ENCODE peak calls at places on chromosomes 16 and 17, in six cellular contexts. G is heart left ventricle, Q is coronary artery, C is transverse colon, O is SK-N-SH, Y is spleen. A is an unnamed sample.

GRCh38 chr16:20897253-20897896 is 2.8 kb downstream of the DCUN1D3 start:
- DNase-seq in G (no peak), Q (no peak), C (no peak), O (no peak), Y (no peak), A (no peak)

GRCh38 chr17:13346996-13347762 is 254.6 kb downstream of the HS3ST3A1 start:
- DNase-seq in G (no peak), Q (no peak), C (no peak), O (no peak), Y (no peak), A (no peak)

GRCh38 chr16:72612271-72612670 is 435.7 kb downstream of the ZFHX3 start:
- DNase-seq in G (no peak), Q (no peak), C (no peak), O (no peak), Y (no peak), A (no peak)

GRCh38 chr17:40318835-40319332 is 9.9 kb downstream of the RARA start:
- DNase-seq in G (peak), Q (peak), C (no peak), O (peak), Y (peak), A (no peak)

GRCh38 chr16:49349446-49350168 is 24.0 kb upstream of the C16orf78 start:
- DNase-seq in G (no peak), Q (peak), C (no peak), O (no peak), Y (no peak), A (no peak)

GRCh38 chr17:4582101-4582501 is 2.2 kb upstream of the SMTNL2 start:
- DNase-seq in G (no peak), Q (no peak), C (no peak), O (no peak), Y (peak), A (no peak)

GRCh38 chr17:60960398-60961065 is 282.9 kb downstream of the BCAS3 start:
- DNase-seq in G (no peak), Q (no peak), C (no peak), O (no peak), Y (no peak), A (no peak)

GRCh38 chr17:35865412-35866355 is 3.0 kb downstream of the HEATR9 start:
- DNase-seq in G (no peak), Q (no peak), C (no peak), O (no peak), Y (no peak), A (no peak)

GRCh38 chr17:10091051-10091450 is 107.4 kb downstream of the GAS7 start:
- DNase-seq in G (no peak), Q (no peak), C (no peak), O (no peak), Y (no peak), A (no peak)

GRCh38 chr16:71762186-71762585 is 37.7 kb upstream of the PHLPP2 start:
- DNase-seq in G (no peak), Q (no peak), C (no peak), O (no peak), Y (no peak), A (no peak)

GRCh38 chr17:81040791-81041337 is 5.9 kb downstream of the BAIAP2 start:
- DNase-seq in G (no peak), Q (no peak), C (no peak), O (peak), Y (no peak), A (no peak)

GRCh38 chr17:41665566-41666335 is 22.9 kb upstream of the EIF1 start:
- DNase-seq in G (peak), Q (peak), C (peak), O (peak), Y (peak), A (peak)

GRCh38 chr17:39357488-39357887 is 43.9 kb downstream of the FBXL20 start:
- DNase-seq in G (no peak), Q (no peak), C (no peak), O (no peak), Y (no peak), A (no peak)

GRCh38 chr17:44830359-44831269 is 527 bp upstream of the GJC1 start:
- DNase-seq in G (peak), Q (no peak), C (peak), O (no peak), Y (peak), A (no peak)

GRCh38 chr17:64783556-64784352 is 121.6 kb upstream of the SMURF2 start:
- DNase-seq in G (no peak), Q (peak), C (no peak), O (no peak), Y (no peak), A (no peak)

GRCh38 chr16:22945361-22945760 is 131.4 kb downstream of the HS3ST2 start:
- DNase-seq in G (no peak), Q (no peak), C (no peak), O (no peak), Y (no peak), A (peak)

DNA sequence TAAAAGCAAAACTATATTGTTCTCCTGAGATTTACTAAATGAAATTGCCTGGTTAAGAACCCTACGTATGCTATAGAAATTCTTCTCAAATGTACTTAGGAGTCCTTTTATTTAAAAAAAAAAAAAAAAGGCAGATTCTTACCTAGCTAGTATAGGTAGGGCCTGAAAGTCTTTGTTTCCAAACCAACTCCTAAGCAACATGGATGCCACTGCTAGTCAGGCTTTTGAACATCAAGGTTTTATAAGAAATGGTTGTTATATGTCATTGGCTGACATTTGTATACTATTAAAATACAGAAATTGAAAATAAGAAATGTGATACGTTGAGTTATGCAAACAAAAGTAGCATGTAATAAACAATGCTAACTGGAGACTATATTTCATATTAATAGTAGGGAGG is 1.2 kb downstream of the EVI2A start:
- DNase-seq in G (no peak), Q (no peak), C (no peak), O (no peak), Y (no peak), A (no peak)
- H3K27ac ChIP-seq in G (peak), Q (no peak), C (peak), O (peak), Y (peak), A (peak)

GRCh38 chr16:54812229-54812628 is 118.4 kb upstream of the IRX5 start:
- DNase-seq in G (no peak), Q (no peak), C (no peak), O (no peak), Y (no peak), A (no peak)
- TF ChIP-seq CTCF in G (peak), Q (no peak), C (no peak), O (peak), Y (no peak), A (no peak)

DNA sequence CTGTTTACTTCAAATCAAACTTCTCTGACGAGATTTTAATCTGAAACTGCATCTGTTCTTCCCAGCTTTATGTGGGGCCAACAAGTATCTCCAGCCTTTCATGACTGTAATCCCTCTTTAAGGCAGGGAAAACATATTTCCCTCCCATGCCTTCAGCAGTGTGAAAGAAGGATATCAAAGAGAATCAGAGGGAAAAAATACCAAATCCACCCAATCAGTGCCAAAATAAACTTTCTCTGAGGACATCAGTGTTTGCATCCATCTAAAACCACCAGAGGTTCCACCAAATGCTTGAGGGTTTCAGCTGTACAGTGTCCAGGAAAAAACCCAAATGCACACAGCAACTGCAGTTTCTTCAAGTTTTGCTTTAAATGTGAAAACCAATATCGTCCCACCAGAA is 14.5 kb downstream of the CMTM3 start:
- DNase-seq in G (no peak), Q (no peak), C (no peak), O (no peak), Y (no peak), A (no peak)
- H3K4me3 ChIP-seq in G (no peak), Q (no peak), C (no peak), O (no peak), Y (no peak), A (no peak)

DNA sequence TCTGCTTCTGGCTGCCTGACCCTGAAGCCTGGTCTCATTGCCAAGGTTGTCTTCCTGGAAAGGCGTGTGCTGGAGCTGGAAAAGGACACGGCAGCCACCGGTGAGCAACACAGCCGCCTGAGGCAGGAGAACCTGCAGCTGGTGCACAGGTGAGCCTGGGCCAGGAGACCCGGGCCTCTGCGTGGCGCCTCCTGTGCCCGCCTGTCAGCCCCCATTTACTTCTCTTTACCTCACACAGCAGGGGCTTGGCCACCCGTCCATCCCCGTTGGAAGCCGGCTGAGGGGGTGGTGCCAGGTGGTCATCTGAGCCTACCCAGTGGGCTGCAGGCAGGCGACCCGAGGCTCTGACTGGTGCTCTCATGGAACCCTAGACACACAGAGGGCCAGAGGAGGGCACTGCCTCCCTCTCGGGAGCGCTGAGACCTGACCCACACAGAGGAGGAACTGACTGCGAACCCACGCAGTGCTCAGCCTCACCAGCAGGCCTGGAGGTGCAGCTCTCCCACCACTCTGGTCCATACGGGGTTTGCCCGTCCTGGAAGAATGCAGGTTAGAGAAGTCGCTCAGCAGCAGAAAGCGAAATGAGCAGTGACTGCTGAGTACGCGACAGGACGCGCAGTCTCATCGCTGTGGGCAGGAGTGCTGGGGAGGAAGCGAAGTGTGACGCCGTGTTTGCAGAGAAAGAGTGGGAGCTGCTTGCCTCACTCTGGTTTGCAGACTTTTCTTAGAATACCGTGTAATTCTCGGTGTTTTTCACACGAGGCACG is 21.9 kb upstream of the CAPN15 start:
- DNase-seq in G (no peak), Q (no peak), C (no peak), O (no peak), Y (no peak), A (peak)
- H3K27ac ChIP-seq in G (no peak), Q (no peak), C (no peak), O (no peak), Y (no peak), A (no peak)

DNA sequence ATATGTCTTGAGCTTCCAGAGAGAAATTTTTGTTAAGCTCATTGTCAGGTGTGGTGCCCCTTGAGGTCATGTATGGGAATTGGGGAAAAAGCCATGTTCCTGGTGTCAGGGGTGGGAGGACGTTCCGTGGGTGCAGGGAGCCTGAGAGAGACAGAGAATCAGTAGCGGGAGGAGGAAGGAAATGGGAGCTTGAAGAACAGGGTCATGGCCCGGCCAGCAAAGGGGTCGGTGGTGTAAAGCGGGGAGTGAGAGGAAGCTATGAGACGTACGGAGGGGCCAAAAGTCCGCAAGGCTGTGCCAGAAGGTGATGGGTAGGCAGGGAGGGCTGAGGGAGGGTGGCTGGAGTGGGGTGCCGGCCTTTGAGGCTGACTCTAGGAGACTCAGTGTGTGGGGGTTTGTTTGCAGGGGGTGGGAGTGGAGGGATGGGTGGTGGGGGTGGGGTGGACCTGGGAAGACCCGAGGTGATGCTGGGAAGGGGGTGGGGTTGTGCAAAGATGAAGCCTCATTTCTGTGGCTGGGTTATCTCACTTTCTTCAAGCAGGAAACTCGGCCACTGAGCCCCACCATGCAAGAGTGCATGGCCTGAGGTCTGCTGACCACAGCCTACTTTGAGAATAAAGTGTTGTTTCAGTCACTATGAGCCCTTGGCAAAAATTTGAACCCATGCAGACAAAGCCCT is 63.6 kb downstream of the PLCG2 start:
- DNase-seq in G (no peak), Q (no peak), C (no peak), O (no peak), Y (no peak), A (no peak)
- TF ChIP-seq CTCF in G (no peak), Q (no peak), C (no peak), O (no peak), Y (no peak), A (no peak)

GRCh38 chr17:50350733-50351132 is 4.8 kb downstream of the XYLT2 start:
- DNase-seq in G (no peak), Q (no peak), C (no peak), O (no peak), Y (no peak), A (no peak)

GRCh38 chr17:50347894-50348291 is 2.0 kb downstream of the XYLT2 start:
- DNase-seq in G (no peak), Q (no peak), C (no peak), O (no peak), Y (no peak), A (no peak)

GRCh38 chr17:50347087-50347893 is 1.4 kb downstream of the XYLT2 start:
- DNase-seq in G (no peak), Q (no peak), C (no peak), O (no peak), Y (no peak), A (no peak)

GRCh38 chr17:50349241-50349595 is 3.3 kb downstream of the XYLT2 start:
- DNase-seq in G (no peak), Q (no peak), C (no peak), O (no peak), Y (no peak), A (no peak)

GRCh38 chr17:50348522-50349240 is 2.8 kb downstream of the XYLT2 start:
- DNase-seq in G (no peak), Q (no peak), C (no peak), O (no peak), Y (no peak), A (peak)
- H3K4me3 ChIP-seq in G (no peak), Q (no peak), C (no peak), O (peak), Y (no peak), A (no peak)

GRCh38 chr16:4647661-4647965 is 23.0 kb downstream of the MGRN1 start:
- DNase-seq in G (no peak), Q (no peak), C (no peak), O (no peak), Y (no peak), A (no peak)
- H3K27ac ChIP-seq in G (no peak), Q (no peak), C (no peak), O (no peak), Y (no peak), A (no peak)

GRCh38 chr17:28745052-28745776 is 1.4 kb downstream of the TRAF4 start:
- DNase-seq in G (peak), Q (no peak), C (peak), O (peak), Y (peak), A (peak)

GRCh38 chr17:28741358-28742349 is 2.2 kb upstream of the TRAF4 start:
- DNase-seq in G (no peak), Q (no peak), C (peak), O (no peak), Y (peak), A (peak)

GRCh38 chr17:28744104-28744801 is 442 bp downstream of the TRAF4 start:
- DNase-seq in G (no peak), Q (no peak), C (peak), O (peak), Y (peak), A (no peak)

GRCh38 chr17:28744802-28745051 is 916 bp downstream of the TRAF4 start:
- DNase-seq in G (no peak), Q (no peak), C (no peak), O (no peak), Y (no peak), A (no peak)

DNA sequence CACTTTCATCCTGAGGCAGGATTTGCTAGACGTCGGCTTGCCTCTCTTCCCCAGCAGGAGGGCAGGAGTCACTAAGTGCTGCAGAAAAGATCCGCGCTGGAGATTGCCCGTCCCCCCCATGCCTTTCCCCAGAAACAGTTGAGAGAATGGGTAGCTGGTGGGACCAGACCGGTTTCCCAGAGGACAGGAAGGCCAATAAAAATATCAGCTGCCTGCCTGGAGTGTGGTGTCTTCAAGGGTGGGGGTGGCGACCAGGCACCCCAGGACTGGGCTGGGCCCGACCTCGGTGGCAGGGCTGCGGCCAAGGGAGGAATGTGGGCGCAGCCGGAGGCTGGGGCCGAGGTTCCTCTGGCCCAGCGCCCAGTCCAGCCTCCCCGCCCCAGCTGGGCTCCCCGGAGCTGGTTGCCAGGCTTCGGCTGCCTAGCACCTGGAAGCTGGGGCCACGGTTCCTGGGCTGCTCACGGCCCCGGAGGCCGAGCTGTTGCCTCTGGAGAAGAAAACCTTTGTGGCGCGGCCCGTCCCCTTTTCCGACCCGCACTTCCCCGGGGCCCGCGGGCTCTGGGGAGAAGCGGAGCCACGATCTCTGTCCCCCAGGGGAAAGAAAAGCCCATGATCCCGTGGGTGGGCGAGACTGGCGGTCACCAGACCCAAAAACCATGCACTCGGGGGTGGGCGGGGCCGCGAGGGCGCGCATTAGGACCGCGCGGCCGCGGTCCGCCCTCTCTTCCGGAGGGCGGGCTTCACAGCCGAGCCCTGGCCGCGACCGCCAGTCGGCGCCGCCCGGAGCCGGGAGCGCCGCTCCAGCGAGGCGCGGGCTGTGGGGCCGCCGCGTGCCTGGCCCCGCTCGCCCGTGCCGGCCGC is at the start of gene TRAF4:
- DNase-seq in G (peak), Q (no peak), C (peak), O (peak), Y (peak), A (no peak)
- TF ChIP-seq CTCF in G (no peak), Q (no peak), C (no peak), O (no peak), Y (peak), A (peak)

GRCh38 chr17:63703029-63703428 is 3.1 kb upstream of the LIMD2 start:
- DNase-seq in G (no peak), Q (no peak), C (no peak), O (no peak), Y (no peak), A (no peak)

GRCh38 chr17:63700528-63701441 is 860 bp upstream of the LIMD2 start:
- DNase-seq in G (peak), Q (peak), C (peak), O (peak), Y (peak), A (peak)

GRCh38 chr17:63702223-63702577 is 2.3 kb upstream of the LIMD2 start:
- DNase-seq in G (no peak), Q (no peak), C (peak), O (no peak), Y (peak), A (no peak)

GRCh38 chr17:63702616-63703015 is 2.7 kb upstream of the LIMD2 start:
- DNase-seq in G (no peak), Q (no peak), C (no peak), O (no peak), Y (no peak), A (no peak)

GRCh38 chr17:63701477-63702222 is 1.7 kb upstream of the LIMD2 start:
- DNase-seq in G (no peak), Q (no peak), C (peak), O (no peak), Y (peak), A (no peak)
- H3K4me3 ChIP-seq in G (peak), Q (peak), C (peak), O (no peak), Y (peak), A (peak)

GRCh38 chr17:16986391-16986790 is 14.5 kb upstream of the TNFRSF13B start:
- DNase-seq in G (no peak), Q (no peak), C (no peak), O (no peak), Y (no peak), A (no peak)

GRCh38 chr17:16988749-16989229 is 16.9 kb upstream of the TNFRSF13B start:
- DNase-seq in G (no peak), Q (no peak), C (peak), O (no peak), Y (no peak), A (no peak)

GRCh38 chr17:16987001-16987829 is 15.3 kb upstream of the TNFRSF13B start:
- DNase-seq in G (no peak), Q (no peak), C (no peak), O (no peak), Y (no peak), A (no peak)

GRCh38 chr17:16989230-16989952 is 17.5 kb upstream of the TNFRSF13B start:
- DNase-seq in G (no peak), Q (no peak), C (peak), O (no peak), Y (no peak), A (no peak)

GRCh38 chr17:16987830-16988601 is 16.1 kb upstream of the TNFRSF13B start:
- DNase-seq in G (peak), Q (no peak), C (peak), O (no peak), Y (peak), A (peak)
- H3K27ac ChIP-seq in G (no peak), Q (peak), C (peak), O (no peak), Y (peak), A (no peak)

A was measured in dorsolateral prefrontal cortex.